ENCODE peak calls at places on chromosomes 1 and 21, in seven cellular contexts. E, N, U, Y, G, I and Z are unnamed samples.

GRCh38 chr1:209354111-209354839 is 229.2 kb upstream of the CAMK1G start:
- DNase-seq in E (peak), N (peak), U (peak), Y (peak), G (peak), I (peak), Z (peak)

GRCh38 chr21:41361786-41362604 is at the start of gene MX2:
- DNase-seq in E (peak), N (peak), U (no peak), Y (peak), G (peak), I (peak), Z (no peak)

GRCh38 chr1:43947890-43948437 is 1.2 kb downstream of the IPO13 start:
- DNase-seq in E (no peak), N (no peak), U (no peak), Y (no peak), G (no peak), I (no peak), Z (no peak)

GRCh38 chr1:99217599-99217998 is 46.7 kb upstream of the PLPPR4 start:
- DNase-seq in E (no peak), N (no peak), U (no peak), Y (no peak), G (no peak), I (no peak), Z (no peak)

GRCh38 chr1:182795563-182796228 is 6.1 kb downstream of the NPL start:
- DNase-seq in E (no peak), N (no peak), U (peak), Y (peak), G (peak), I (no peak), Z (no peak)

GRCh38 chr1:30353637-30354036 is 369.7 kb downstream of the MATN1 start:
- DNase-seq in E (no peak), N (no peak), U (no peak), Y (peak), G (no peak), I (no peak), Z (no peak)

GRCh38 chr21:42059141-42059540 is 12.0 kb upstream of the UMODL1 start:
- DNase-seq in E (no peak), N (no peak), U (no peak), Y (no peak), G (no peak), I (no peak), Z (no peak)

GRCh38 chr1:83090195-83090594 is 908.7 kb downstream of the TTLL7 start:
- DNase-seq in E (no peak), N (no peak), U (no peak), Y (peak), G (no peak), I (no peak), Z (no peak)

GRCh38 chr1:230982698-230983097 is 3.8 kb downstream of the ARV1 start:
- DNase-seq in E (no peak), N (peak), U (no peak), Y (peak), G (peak), I (no peak), Z (no peak)

GRCh38 chr1:115242543-115242942 is 95.5 kb downstream of the NGF start:
- DNase-seq in E (no peak), N (no peak), U (no peak), Y (no peak), G (no peak), I (no peak), Z (no peak)

GRCh38 chr1:6414443-6414844 is 5.3 kb downstream of the HES2 start:
- DNase-seq in E (no peak), N (no peak), U (peak), Y (peak), G (no peak), I (no peak), Z (no peak)

GRCh38 chr1:8218351-8219092 is 99.4 kb upstream of the SLC45A1 start:
- DNase-seq in E (no peak), N (no peak), U (no peak), Y (peak), G (no peak), I (no peak), Z (no peak)

GRCh38 chr1:27726173-27726793 is 522 bp downstream of the FAM76A start:
- DNase-seq in E (peak), N (no peak), U (peak), Y (peak), G (peak), I (peak), Z (peak)

GRCh38 chr1:207251066-207251465 is 70.4 kb upstream of the CD55 start:
- DNase-seq in E (no peak), N (no peak), U (no peak), Y (no peak), G (no peak), I (no peak), Z (no peak)

GRCh38 chr21:37631319-37632117 is 264.9 kb downstream of the DYRK1A start:
- DNase-seq in E (no peak), N (no peak), U (peak), Y (no peak), G (no peak), I (no peak), Z (no peak)

GRCh38 chr1:205267306-205267902 is 39.7 kb downstream of the TMCC2 start:
- DNase-seq in E (no peak), N (no peak), U (no peak), Y (no peak), G (no peak), I (no peak), Z (no peak)

GRCh38 chr1:94020764-94021579 is 100.0 kb downstream of the ABCA4 start:
- DNase-seq in E (no peak), N (peak), U (no peak), Y (peak), G (peak), I (no peak), Z (no peak)

GRCh38 chr1:114011796-114012195 is 32.5 kb downstream of the OLFML3 start:
- DNase-seq in E (no peak), N (no peak), U (no peak), Y (no peak), G (no peak), I (no peak), Z (no peak)

GRCh38 chr1:110136911-110137310 is 13.4 kb upstream of the SLC6A17 start:
- DNase-seq in E (no peak), N (no peak), U (no peak), Y (peak), G (no peak), I (no peak), Z (peak)

GRCh38 chr1:229130028-229130668 is 140.8 kb upstream of the RAB4A start:
- DNase-seq in E (peak), N (no peak), U (no peak), Y (no peak), G (no peak), I (peak), Z (no peak)

GRCh38 chr21:36785615-36786014 is 86.7 kb downstream of the SIM2 start:
- DNase-seq in E (no peak), N (no peak), U (no peak), Y (no peak), G (no peak), I (no peak), Z (no peak)

GRCh38 chr1:171869097-171869496 is 27.8 kb downstream of the DNM3 start:
- DNase-seq in E (no peak), N (no peak), U (no peak), Y (peak), G (no peak), I (no peak), Z (no peak)

GRCh38 chr21:37358392-37358791 is 8.2 kb upstream of the DYRK1A start:
- DNase-seq in E (no peak), N (no peak), U (no peak), Y (no peak), G (no peak), I (no peak), Z (no peak)

GRCh38 chr1:10257851-10258250 is 47.5 kb downstream of the KIF1B start:
- DNase-seq in E (no peak), N (no peak), U (no peak), Y (peak), G (no peak), I (no peak), Z (no peak)

GRCh38 chr1:50332941-50333594 is 90.2 kb downstream of the DMRTA2 start:
- DNase-seq in E (no peak), N (no peak), U (peak), Y (peak), G (peak), I (peak), Z (peak)

GRCh38 chr1:23217421-23218115 is at the start of gene HTR1D:
- DNase-seq in E (no peak), N (no peak), U (no peak), Y (no peak), G (no peak), I (no peak), Z (peak)

GRCh38 chr1:93608188-93609109 is 73.2 kb downstream of the BCAR3 start:
- DNase-seq in E (peak), N (no peak), U (no peak), Y (peak), G (no peak), I (no peak), Z (no peak)

GRCh38 chr1:26786437-26787380 is 1.0 kb upstream of the PIGV start:
- DNase-seq in E (peak), N (peak), U (peak), Y (peak), G (peak), I (no peak), Z (no peak)

GRCh38 chr21:25518491-25518911 is 88.8 kb downstream of the MRPL39 start:
- DNase-seq in E (no peak), N (no peak), U (no peak), Y (peak), G (no peak), I (no peak), Z (no peak)

GRCh38 chr1:202015677-202015952 is 5.2 kb downstream of the ELF3 start:
- DNase-seq in E (no peak), N (no peak), U (no peak), Y (no peak), G (no peak), I (no peak), Z (no peak)

GRCh38 chr1:9652379-9653194 is 1.1 kb downstream of the PIK3CD start:
- DNase-seq in E (no peak), N (no peak), U (no peak), Y (peak), G (peak), I (peak), Z (no peak)

GRCh38 chr1:111242805-111243523 is 15.5 kb downstream of the CHI3L2 start:
- DNase-seq in E (no peak), N (no peak), U (no peak), Y (no peak), G (no peak), I (no peak), Z (no peak)

GRCh38 chr1:160130486-160130885 is 14.9 kb downstream of the ATP1A2 start:
- DNase-seq in E (no peak), N (no peak), U (no peak), Y (no peak), G (no peak), I (no peak), Z (no peak)

GRCh38 chr21:41507521-41508414 is at the start of gene TMPRSS2:
- DNase-seq in E (no peak), N (no peak), U (peak), Y (no peak), G (no peak), I (no peak), Z (peak)

GRCh38 chr1:50976890-50977574 is 7.0 kb downstream of the CDKN2C start:
- DNase-seq in E (no peak), N (no peak), U (no peak), Y (peak), G (no peak), I (no peak), Z (no peak)

GRCh38 chr1:97202481-97202880 is 480.9 kb downstream of the PTBP2 start:
- DNase-seq in E (no peak), N (no peak), U (no peak), Y (no peak), G (no peak), I (no peak), Z (no peak)

GRCh38 chr1:202223110-202223834 is 29.7 kb downstream of the LGR6 start:
- DNase-seq in E (no peak), N (no peak), U (no peak), Y (no peak), G (no peak), I (no peak), Z (no peak)

GRCh38 chr1:98791498-98791897 is 130.0 kb downstream of the SNX7 start:
- DNase-seq in E (peak), N (no peak), U (no peak), Y (no peak), G (no peak), I (no peak), Z (no peak)

GRCh38 chr1:52032124-52032784 is 1.4 kb downstream of the KTI12 start:
- DNase-seq in E (no peak), N (no peak), U (no peak), Y (no peak), G (no peak), I (no peak), Z (no peak)

GRCh38 chr1:30423570-30423969 is 299.8 kb downstream of the MATN1 start:
- DNase-seq in E (peak), N (no peak), U (no peak), Y (no peak), G (no peak), I (no peak), Z (no peak)

GRCh38 chr1:212675675-212676074 is 24.0 kb downstream of the BATF3 start:
- DNase-seq in E (no peak), N (no peak), U (no peak), Y (no peak), G (no peak), I (no peak), Z (no peak)
- TF ChIP-seq CTCF in E (no peak), N (no peak), U (no peak), Y (no peak), G (no peak), I (no peak), Z (no peak)

DNA sequence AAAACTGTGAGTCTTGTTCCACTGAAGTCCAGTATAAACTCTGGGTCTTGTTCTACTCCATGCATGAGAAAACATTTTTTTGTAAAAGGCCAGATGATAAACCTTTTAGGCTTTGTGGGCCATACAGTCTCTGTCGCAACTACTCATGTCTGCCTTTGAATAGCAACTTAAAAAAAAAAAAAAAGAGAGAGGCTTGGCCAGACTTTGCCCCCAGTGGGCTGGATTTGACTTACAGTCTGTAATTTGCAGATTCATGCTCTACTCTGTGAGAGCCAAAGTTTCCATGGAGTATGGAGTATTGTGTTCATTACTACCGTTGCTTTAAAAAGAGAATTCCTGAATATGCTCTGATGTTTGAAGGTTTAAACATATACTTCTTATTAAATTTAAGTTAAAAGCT is 654.9 kb upstream of the PKN2 start:
- DNase-seq in E (no peak), N (no peak), U (no peak), Y (peak), G (no peak), I (no peak), Z (no peak)
- TF ChIP-seq CTCF in E (no peak), N (no peak), U (no peak), Y (no peak), G (peak), I (no peak), Z (peak)

DNA sequence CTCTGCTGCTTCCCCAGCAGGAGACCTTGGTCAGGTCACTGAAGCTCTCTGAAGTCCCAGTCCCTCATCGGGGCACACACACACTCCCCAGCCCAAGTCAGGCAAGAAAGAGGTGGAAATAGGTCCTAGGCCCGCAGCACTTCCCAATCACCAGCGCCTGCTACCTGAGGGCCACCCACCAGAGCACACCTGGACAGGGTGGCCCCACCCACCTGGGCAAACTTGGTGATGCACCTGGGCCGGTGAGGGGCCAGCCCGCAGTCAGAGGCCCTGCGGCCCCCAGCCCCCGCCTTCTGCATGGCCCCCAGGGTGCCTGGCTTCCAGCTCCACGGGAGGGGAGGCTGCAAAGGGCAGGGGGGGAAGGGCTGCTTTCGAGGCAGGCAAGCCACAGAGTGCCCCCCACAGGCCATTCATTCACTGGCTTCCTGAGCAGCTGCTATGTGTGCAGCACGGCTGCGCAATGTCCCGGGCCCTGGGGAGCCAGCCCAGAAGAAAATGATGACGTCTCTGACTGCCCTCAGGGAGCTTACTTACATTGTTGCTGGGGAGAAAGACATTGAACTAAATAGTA is 4.7 kb downstream of the SH2D5 start:
- DNase-seq in E (peak), N (no peak), U (no peak), Y (peak), G (no peak), I (no peak), Z (no peak)
- TF ChIP-seq CTCF in E (no peak), N (no peak), U (no peak), Y (peak), G (peak), I (no peak), Z (peak)

GRCh38 chr1:5394111-5394510 is 598.1 kb downstream of the NPHP4 start:
- DNase-seq in E (no peak), N (no peak), U (no peak), Y (no peak), G (no peak), I (no peak), Z (no peak)
- TF ChIP-seq CTCF in E (no peak), N (no peak), U (no peak), Y (no peak), G (no peak), I (no peak), Z (no peak)

DNA sequence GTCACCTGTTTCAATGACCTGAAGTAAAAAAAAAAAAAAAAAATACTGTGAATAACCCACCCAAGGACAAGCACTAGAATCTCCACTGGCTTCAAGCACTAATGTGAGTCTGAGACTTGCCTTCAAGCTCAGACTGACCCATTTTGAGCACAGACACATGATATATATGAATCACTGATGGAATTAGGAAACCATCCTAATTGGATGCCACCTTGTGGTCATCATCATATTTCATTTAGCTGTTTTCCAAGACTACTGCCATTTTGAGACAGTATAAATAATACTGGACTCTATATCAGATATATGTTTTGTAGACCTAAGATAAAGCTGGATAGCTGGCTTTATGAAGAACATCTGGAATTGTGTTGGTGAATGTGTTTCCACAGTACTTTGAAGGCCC is 1232.0 kb downstream of the KCNT2 start:
- DNase-seq in E (no peak), N (no peak), U (no peak), Y (peak), G (no peak), I (no peak), Z (no peak)
- TF ChIP-seq CTCF in E (no peak), N (no peak), U (no peak), Y (no peak), G (no peak), I (no peak), Z (no peak)

GRCh38 chr1:53683986-53684740 is 54.8 kb downstream of the GLIS1 start:
- DNase-seq in E (no peak), N (no peak), U (no peak), Y (no peak), G (no peak), I (no peak), Z (no peak)
- TF ChIP-seq CTCF in E (no peak), N (peak), U (no peak), Y (peak), G (peak), I (no peak), Z (peak)

DNA sequence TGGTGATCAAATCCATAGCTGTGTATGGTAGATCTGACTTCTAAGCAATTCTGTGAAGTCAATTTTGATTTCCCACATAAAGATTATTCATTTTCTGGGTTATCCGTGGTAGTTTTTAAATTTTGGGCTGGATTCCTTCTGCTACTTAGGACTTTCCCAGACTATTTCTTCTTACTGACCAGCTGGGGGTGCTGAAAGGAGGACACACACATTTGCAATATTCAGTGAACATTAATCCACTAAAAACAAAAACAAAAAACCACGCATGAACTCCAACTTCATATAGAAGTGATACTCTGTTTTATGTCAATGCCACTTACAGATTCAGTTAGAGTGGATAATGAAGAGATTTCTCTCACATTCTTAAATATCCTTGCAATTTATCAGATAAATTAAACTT is 105.4 kb downstream of the KCTD3 start:
- DNase-seq in E (no peak), N (no peak), U (no peak), Y (no peak), G (no peak), I (no peak), Z (no peak)
- TF ChIP-seq CTCF in E (no peak), N (peak), U (no peak), Y (no peak), G (no peak), I (no peak), Z (peak)

DNA sequence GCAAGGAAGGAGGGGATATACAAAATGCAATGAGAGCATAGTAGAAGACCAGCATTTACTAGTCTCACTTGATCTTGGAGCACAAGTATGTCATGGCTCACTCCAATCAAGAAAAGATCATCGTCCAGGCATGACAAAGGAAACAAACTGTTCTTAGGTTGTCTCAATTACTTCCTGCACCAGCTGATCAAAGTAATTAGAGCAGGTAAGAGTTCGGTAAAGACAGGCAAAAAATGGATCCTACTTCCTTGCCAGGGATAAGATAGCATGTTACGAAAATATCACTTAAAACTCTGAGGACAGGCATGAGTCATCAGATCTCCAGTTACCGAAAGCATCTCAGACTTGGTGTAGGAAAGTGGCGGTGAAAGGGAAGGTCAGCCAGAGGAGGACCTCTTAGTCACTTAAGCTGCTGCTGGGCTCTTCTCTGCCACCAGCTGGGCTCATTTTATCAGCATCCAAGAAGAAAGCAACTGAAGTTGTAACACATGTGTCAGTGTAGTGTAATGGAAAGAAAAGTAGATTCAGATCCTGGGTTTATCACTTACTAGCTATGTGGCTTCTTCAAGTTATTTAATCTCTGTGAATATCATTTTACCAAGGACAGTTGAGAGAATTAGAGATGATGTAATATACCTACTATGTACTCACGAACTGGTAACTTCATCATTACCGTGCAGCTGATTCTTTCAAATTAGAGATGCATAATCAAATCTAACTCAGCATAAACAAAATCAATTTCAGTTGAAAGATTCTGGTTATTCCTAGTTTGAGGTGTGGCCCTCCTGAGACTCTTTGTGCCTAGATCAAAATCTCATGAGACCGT is 46.8 kb downstream of the XCL1 start:
- DNase-seq in E (no peak), N (peak), U (no peak), Y (peak), G (peak), I (no peak), Z (no peak)
- TF ChIP-seq CTCF in E (no peak), N (no peak), U (no peak), Y (no peak), G (peak), I (no peak), Z (no peak)